ENCODE peak calls at places on chromosome 1, in eight cellular contexts. O is endothelial cell, T is body of pancreas, P is brain microvascular endothelial cell, W is neural progenitor cell, A is glutamatergic neuron, Y is A549, E is nephron progenitor cell. D is an unnamed sample.

GRCh38 chr1:25732821-25733220 is 67.2 kb upstream of the SELENON start:
- DNase-seq in Y (no peak), T (no peak), W (no peak), A (no peak), O (no peak), P (no peak), E (no peak), D (no peak)

GRCh38 chr1:24085546-24085945 is 26.4 kb downstream of the MYOM3 start:
- DNase-seq in A (no peak), Y (no peak), O (no peak), P (no peak), E (no peak), W (no peak), T (no peak), D (no peak)

GRCh38 chr1:110916669-110917306 is 43.8 kb downstream of the CD53 start:
- DNase-seq in E (no peak), Y (peak), P (peak), W (no peak), T (no peak), A (no peak), O (no peak), D (no peak)

GRCh38 chr1:39491146-39491921 is at the start of gene BMP8A:
- DNase-seq in W (peak), P (no peak), A (peak), E (peak), O (peak), T (peak), Y (peak), D (no peak)

GRCh38 chr1:109891930-109892329 is 18.7 kb upstream of the CSF1 start:
- DNase-seq in Y (no peak), A (peak), P (no peak), O (no peak), E (no peak), W (no peak), T (no peak), D (no peak)

GRCh38 chr1:182084487-182085316 is 23.2 kb upstream of the ZNF648 start:
- DNase-seq in Y (peak), O (peak), W (peak), E (peak), T (peak), A (peak), P (peak), D (peak)

GRCh38 chr1:228748431-228748830 is 13.2 kb downstream of the RHOU start:
- DNase-seq in T (no peak), P (no peak), O (no peak), E (no peak), A (no peak), W (no peak), Y (no peak), D (no peak)

GRCh38 chr1:89563957-89564604 is 39.5 kb downstream of the LRRC8B start:
- DNase-seq in P (no peak), O (no peak), W (no peak), T (no peak), Y (no peak), A (no peak), E (no peak), D (no peak)

DNA sequence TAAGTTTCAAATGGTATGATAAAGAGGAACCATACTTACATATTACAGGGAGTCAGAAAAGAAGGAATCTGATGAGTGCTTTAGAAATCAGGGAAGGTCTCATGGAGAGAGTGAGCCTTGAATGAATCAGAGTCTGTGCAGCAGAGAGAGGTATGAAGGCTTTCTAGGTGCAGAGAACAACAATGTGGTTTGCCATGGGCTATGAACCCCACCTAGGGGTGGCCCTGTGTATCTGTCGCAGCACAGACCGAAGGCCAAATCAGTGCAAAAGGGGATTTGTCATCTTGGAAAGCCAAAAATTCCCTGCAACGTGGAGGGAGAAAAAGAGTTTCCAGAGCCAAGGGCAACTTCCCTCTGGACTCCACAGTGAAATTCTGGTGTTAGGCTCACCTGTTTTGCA is 3.5 kb downstream of the PAPPA2 start:
- DNase-seq in P (no peak), E (no peak), W (peak), A (no peak), Y (peak), T (no peak), O (peak), D (no peak)
- TF ChIP-seq CTCF in P (no peak), E (peak), W (peak), A (peak), Y (no peak), T (no peak), O (peak), D (peak)

GRCh38 chr1:77031101-77031662 is 163.9 kb downstream of the ST6GALNAC5 start:
- DNase-seq in T (peak), P (peak), E (no peak), W (no peak), O (no peak), Y (peak), A (no peak), D (peak)
- TF ChIP-seq CTCF in T (no peak), P (peak), E (no peak), W (no peak), O (no peak), Y (no peak), A (no peak), D (peak)

DNA sequence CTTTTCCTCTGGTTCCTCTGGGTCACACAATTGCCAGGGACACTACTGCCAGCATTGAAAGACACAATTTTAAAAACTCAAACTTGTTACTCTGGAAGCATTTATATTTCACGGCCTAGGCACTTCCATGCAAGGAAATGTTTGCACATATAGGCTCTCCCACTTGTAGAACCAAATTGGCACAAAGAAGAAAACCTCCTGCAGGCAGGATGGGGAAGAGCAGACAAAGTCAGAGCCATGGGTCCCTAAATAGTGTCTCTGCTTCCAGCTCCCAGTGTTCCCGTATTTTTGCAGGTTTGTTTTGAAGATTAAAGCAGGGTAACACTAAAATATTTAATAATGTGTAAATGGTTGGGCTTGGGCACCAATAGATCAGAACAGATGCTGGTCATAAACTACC is 19.0 kb upstream of the ADGRL2 start:
- DNase-seq in E (no peak), W (no peak), O (no peak), A (no peak), T (no peak), P (no peak), Y (no peak), D (no peak)
- TF ChIP-seq CTCF in E (no peak), W (peak), O (peak), A (no peak), T (no peak), P (peak), Y (no peak), D (no peak)

DNA sequence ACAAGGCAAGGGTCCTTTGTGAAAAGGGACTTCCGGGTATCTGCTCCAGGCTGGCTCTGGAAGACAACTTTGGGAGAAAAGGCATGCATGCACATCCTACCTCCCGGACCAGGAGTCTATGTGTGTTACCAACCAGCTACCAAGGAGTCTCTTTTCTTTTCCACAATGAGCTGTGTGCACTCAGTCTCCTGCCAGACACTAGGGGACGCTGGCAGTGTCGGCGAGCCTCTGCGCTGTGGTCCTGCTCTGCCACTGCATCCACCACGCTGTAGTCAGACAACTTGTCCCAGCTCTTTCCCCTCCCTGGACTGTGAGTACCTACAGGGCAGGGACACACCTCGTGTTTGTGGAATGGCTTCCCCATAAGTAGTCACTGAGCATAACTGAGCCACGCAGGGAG is 5.1 kb upstream of the SSR2 start:
- DNase-seq in T (peak), A (peak), O (peak), Y (peak), W (peak), P (peak), E (peak), D (no peak)
- TF ChIP-seq CTCF in T (peak), A (peak), O (no peak), Y (peak), W (peak), P (peak), E (peak), D (peak)

GRCh38 chr1:165543651-165544452 is at the start of gene LRRC52:
- DNase-seq in A (no peak), T (peak), O (no peak), Y (no peak), E (no peak), P (no peak), W (peak), D (peak)
- TF ChIP-seq CTCF in A (no peak), T (no peak), O (no peak), Y (no peak), E (no peak), P (no peak), W (no peak), D (no peak)

DNA sequence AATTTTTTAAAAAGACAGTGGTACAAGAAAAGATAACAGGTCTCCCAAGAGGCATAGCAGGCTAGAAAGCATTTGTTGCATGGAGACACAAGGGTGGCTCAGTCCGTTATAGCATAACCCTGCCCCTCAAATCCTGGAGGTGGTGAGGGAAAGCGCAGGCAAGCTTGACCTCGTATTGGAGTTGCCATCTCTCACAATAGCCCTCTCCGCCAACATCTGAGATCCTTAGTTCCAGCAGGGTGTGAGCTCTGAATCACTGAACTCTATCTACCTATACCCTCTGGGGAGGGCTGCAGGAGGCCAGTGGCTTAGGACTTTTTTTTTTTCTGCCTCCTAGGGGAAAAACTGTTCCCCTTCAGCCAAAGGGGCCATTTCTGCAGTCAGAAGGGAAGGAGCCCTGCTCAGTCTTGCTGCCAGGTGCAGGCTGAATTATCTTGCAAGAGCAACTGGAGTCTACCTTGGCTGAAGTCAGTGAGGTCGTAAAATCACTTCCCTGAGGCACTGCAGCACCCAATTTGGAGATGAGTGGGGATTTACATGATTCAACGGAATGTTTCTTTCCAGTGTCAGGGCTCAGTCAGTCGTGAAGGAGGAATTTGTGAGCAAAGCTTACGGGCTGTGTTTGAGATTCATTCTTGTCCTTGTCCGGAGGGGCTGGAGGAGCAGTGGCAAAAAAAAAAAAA is 17.2 kb upstream of the C8A start:
- DNase-seq in P (no peak), Y (no peak), E (no peak), O (no peak), T (no peak), W (peak), A (no peak), D (no peak)
- TF ChIP-seq CTCF in P (no peak), Y (no peak), E (no peak), O (no peak), T (no peak), W (no peak), A (no peak), D (no peak)

GRCh38 chr1:14318830-14319229 is 279.7 kb upstream of the KAZN start:
- DNase-seq in A (no peak), W (no peak), E (no peak), O (no peak), T (no peak), Y (no peak), P (no peak), D (no peak)

GRCh38 chr1:14321413-14321812 is 277.1 kb upstream of the KAZN start:
- DNase-seq in P (no peak), T (no peak), Y (no peak), A (no peak), O (no peak), E (no peak), W (no peak), D (no peak)

GRCh38 chr1:14320986-14321385 is 277.5 kb upstream of the KAZN start:
- DNase-seq in A (no peak), O (no peak), Y (no peak), W (no peak), T (no peak), E (no peak), P (no peak), D (no peak)

GRCh38 chr1:14323665-14324630 is 274.5 kb upstream of the KAZN start:
- DNase-seq in Y (no peak), W (no peak), O (no peak), P (no peak), E (no peak), A (no peak), T (no peak), D (no peak)

DNA sequence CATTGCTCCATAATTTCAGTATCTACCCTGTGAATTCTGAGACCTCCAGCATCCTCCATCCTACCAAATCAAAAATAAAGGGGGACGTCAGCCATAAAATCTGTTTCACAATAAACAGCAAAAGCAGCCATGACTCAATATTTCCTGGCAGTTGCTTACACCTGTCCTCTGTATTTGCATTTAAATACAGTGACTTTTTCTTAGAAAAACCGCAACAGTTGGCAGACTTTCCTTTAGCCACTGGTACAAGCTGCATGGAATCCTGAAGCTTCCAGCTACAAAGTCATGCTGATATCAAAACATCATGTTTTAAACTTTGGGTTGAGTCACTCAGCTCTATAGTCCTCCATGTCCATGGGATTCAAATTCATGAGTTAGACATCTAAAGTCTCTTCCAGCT is 278.0 kb upstream of the KAZN start:
- DNase-seq in E (no peak), Y (no peak), P (no peak), W (no peak), O (no peak), A (no peak), T (no peak), D (no peak)
- TF ChIP-seq CTCF in E (no peak), Y (no peak), P (no peak), W (no peak), O (no peak), A (no peak), T (no peak), D (no peak)

GRCh38 chr1:114248162-114248561 is 94.5 kb upstream of the SYT6 start:
- DNase-seq in O (no peak), A (no peak), P (no peak), E (no peak), W (no peak), Y (no peak), T (no peak), D (no peak)

GRCh38 chr1:114253900-114254299 is 100.2 kb upstream of the SYT6 start:
- DNase-seq in A (no peak), O (no peak), E (no peak), W (no peak), T (no peak), P (no peak), Y (no peak), D (no peak)

GRCh38 chr1:114251573-114251939 is 97.9 kb upstream of the SYT6 start:
- DNase-seq in T (no peak), E (no peak), W (no peak), O (no peak), P (no peak), A (no peak), Y (no peak), D (no peak)

GRCh38 chr1:114250683-114251572 is 97.3 kb upstream of the SYT6 start:
- DNase-seq in T (no peak), O (no peak), A (no peak), P (no peak), E (no peak), Y (no peak), W (no peak), D (no peak)
- TF ChIP-seq CTCF in T (no peak), O (no peak), A (no peak), P (no peak), E (no peak), Y (no peak), W (no peak), D (no peak)